ENCODE peak calls at places on chromosomes 11 and 22, in four cellular contexts. One of them, this sample, is unnamed.

GRCh38 chr11:130839950-130840666 is 76.2 kb downstream of the SNX19 start:
- DNase-seq in WERI-Rb-1: no peak
- DNase-seq in chondrocyte: no peak
- DNase-seq in colonic mucosa: no peak
- DNase-seq in this sample: peak; percentile 32

GRCh38 chr11:35893796-35894475 is 49.9 kb upstream of the LDLRAD3 start:
- DNase-seq in WERI-Rb-1: no peak
- DNase-seq in chondrocyte: no peak
- DNase-seq in colonic mucosa: peak; percentile 35
- DNase-seq in this sample: no peak

GRCh38 chr22:27719535-27720227 is 81.9 kb downstream of the MN1 start:
- DNase-seq in WERI-Rb-1: peak; percentile 51
- DNase-seq in chondrocyte: no peak
- DNase-seq in colonic mucosa: peak; percentile 29
- DNase-seq in this sample: peak; percentile 11

GRCh38 chr22:46777609-46777970 is 15.1 kb downstream of the TBC1D22A start:
- DNase-seq in WERI-Rb-1: no peak
- DNase-seq in chondrocyte: no peak
- DNase-seq in colonic mucosa: no peak
- DNase-seq in this sample: no peak

GRCh38 chr22:41862530-41863266 is 29.8 kb downstream of the SREBF2 start:
- DNase-seq in WERI-Rb-1: no peak
- DNase-seq in chondrocyte: no peak
- DNase-seq in colonic mucosa: no peak
- DNase-seq in this sample: no peak

GRCh38 chr22:22555596-22555995 is 3.5 kb downstream of the PRAME start:
- DNase-seq in WERI-Rb-1: no peak
- DNase-seq in chondrocyte: no peak
- DNase-seq in colonic mucosa: no peak
- DNase-seq in this sample: no peak

GRCh38 chr11:17812286-17813187 is 78.0 kb downstream of the KCNC1 start:
- DNase-seq in WERI-Rb-1: no peak
- DNase-seq in chondrocyte: no peak
- DNase-seq in colonic mucosa: peak; percentile 40
- DNase-seq in this sample: no peak

GRCh38 chr11:18243783-18244362 is 4.6 kb downstream of the SAA2 start:
- DNase-seq in WERI-Rb-1: peak; percentile 72
- DNase-seq in chondrocyte: no peak
- DNase-seq in colonic mucosa: peak; percentile 76
- DNase-seq in this sample: peak; percentile 67

GRCh38 chr11:109222730-109223129 is 199.3 kb upstream of the C11orf87 start:
- DNase-seq in WERI-Rb-1: no peak
- DNase-seq in chondrocyte: no peak
- DNase-seq in colonic mucosa: no peak
- DNase-seq in this sample: no peak

GRCh38 chr11:58618215-58618614 is 4.2 kb upstream of the CNTF start:
- DNase-seq in WERI-Rb-1: peak; percentile 11
- DNase-seq in chondrocyte: no peak
- DNase-seq in colonic mucosa: no peak
- DNase-seq in this sample: no peak
- TF ChIP-seq CTCF in WERI-Rb-1: peak; percentile 27
- TF ChIP-seq CTCF in chondrocyte: peak; percentile 29
- TF ChIP-seq CTCF in colonic mucosa: no peak
- TF ChIP-seq CTCF in this sample: peak; percentile 18

GRCh38 chr22:49699928-49700498 is 127.7 kb downstream of the BRD1 start:
- DNase-seq in WERI-Rb-1: no peak
- DNase-seq in chondrocyte: no peak
- DNase-seq in colonic mucosa: no peak
- DNase-seq in this sample: no peak

GRCh38 chr22:49702068-49702397 is 125.6 kb downstream of the BRD1 start:
- DNase-seq in WERI-Rb-1: no peak
- DNase-seq in chondrocyte: no peak
- DNase-seq in colonic mucosa: no peak
- DNase-seq in this sample: no peak

GRCh38 chr22:49699476-49699875 is 128.2 kb downstream of the BRD1 start:
- DNase-seq in WERI-Rb-1: no peak
- DNase-seq in chondrocyte: no peak
- DNase-seq in colonic mucosa: no peak
- DNase-seq in this sample: no peak

GRCh38 chr22:49703391-49703926 is 124.2 kb downstream of the BRD1 start:
- DNase-seq in WERI-Rb-1: no peak
- DNase-seq in chondrocyte: no peak
- DNase-seq in colonic mucosa: no peak
- DNase-seq in this sample: no peak

DNA sequence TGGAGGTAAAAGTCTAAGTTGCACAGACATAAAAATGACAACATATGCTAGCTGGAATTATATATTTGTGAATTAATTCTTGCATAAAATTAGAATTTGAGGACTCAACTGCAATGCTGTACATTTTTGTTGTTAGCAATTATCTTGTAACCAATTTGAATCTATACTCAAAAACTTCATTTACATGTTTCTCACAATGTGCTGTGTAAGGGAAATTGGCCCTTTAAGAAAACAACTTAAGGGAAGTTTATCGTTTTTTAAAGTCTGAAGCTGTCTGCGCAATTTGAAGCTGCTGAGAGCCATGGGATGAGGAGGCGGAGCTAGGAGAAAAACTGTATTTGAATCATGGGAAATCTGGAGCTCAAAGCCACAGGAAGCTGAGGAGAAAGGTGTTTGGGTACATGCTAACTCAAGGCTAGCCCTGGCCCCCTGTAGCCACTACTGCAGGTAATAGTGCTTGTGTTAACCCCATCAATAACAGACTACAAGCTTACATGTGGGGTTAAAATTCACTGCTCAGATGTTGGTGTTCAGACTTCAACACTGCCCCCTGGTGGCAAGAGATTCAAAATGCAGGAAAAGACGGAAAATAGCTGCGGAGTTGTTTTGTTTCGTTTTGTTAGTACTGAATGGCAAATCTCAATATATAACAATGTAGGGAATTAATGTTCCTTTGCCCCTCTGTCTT is 126.1 kb downstream of the BRD1 start:
- DNase-seq in WERI-Rb-1: no peak
- DNase-seq in chondrocyte: no peak
- DNase-seq in colonic mucosa: no peak
- DNase-seq in this sample: no peak
- TF ChIP-seq CTCF in WERI-Rb-1: peak; percentile 47
- TF ChIP-seq CTCF in chondrocyte: peak; percentile 69
- TF ChIP-seq CTCF in colonic mucosa: peak; percentile 36
- TF ChIP-seq CTCF in this sample: peak; percentile 46

GRCh38 chr11:119322921-119323531 is 6.1 kb upstream of the MCAM start:
- DNase-seq in WERI-Rb-1: no peak
- DNase-seq in chondrocyte: no peak
- DNase-seq in colonic mucosa: no peak
- DNase-seq in this sample: no peak

GRCh38 chr11:119323532-119324033 is 6.7 kb upstream of the MCAM start:
- DNase-seq in WERI-Rb-1: peak; percentile 90
- DNase-seq in chondrocyte: no peak
- DNase-seq in colonic mucosa: peak; percentile 84
- DNase-seq in this sample: peak; percentile 74

GRCh38 chr11:119320593-119321524 is 3.9 kb upstream of the MCAM start:
- DNase-seq in WERI-Rb-1: no peak
- DNase-seq in chondrocyte: no peak
- DNase-seq in colonic mucosa: peak; percentile 56
- DNase-seq in this sample: peak; percentile 36

GRCh38 chr11:119324124-119324665 is 7.3 kb upstream of the MCAM start:
- DNase-seq in WERI-Rb-1: no peak
- DNase-seq in chondrocyte: no peak
- DNase-seq in colonic mucosa: no peak
- DNase-seq in this sample: no peak

DNA sequence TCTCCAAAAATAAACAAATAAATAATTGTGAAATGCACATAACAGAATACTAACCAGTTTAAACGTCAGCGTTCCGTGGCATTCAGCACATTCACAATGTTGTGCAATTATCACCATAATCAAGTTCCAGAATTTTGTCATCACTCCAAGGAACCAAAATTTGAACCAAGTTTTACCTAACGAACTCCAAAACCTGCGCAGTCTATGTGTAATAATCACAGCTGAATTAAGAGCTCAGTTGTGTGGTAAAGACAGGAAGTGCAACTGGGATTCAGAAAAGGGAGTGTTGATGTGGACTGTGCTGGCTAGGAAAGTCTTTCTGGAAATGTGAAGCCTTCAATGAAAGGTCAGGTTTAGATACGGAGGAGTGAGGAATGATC is 5.4 kb upstream of the MCAM start:
- DNase-seq in WERI-Rb-1: no peak
- DNase-seq in chondrocyte: no peak
- DNase-seq in colonic mucosa: no peak
- DNase-seq in this sample: no peak
- TF ChIP-seq CTCF in WERI-Rb-1: no peak
- TF ChIP-seq CTCF in chondrocyte: no peak
- TF ChIP-seq CTCF in colonic mucosa: no peak
- TF ChIP-seq CTCF in this sample: peak; percentile 8

GRCh38 chr11:24619900-24620299 is 123.0 kb downstream of the LUZP2 start:
- DNase-seq in WERI-Rb-1: no peak
- DNase-seq in chondrocyte: no peak
- DNase-seq in colonic mucosa: no peak
- DNase-seq in this sample: no peak

GRCh38 chr11:24623121-24623520 is 126.3 kb downstream of the LUZP2 start:
- DNase-seq in WERI-Rb-1: no peak
- DNase-seq in chondrocyte: no peak
- DNase-seq in colonic mucosa: no peak
- DNase-seq in this sample: no peak

GRCh38 chr11:24622262-24622661 is 125.4 kb downstream of the LUZP2 start:
- DNase-seq in WERI-Rb-1: no peak
- DNase-seq in chondrocyte: no peak
- DNase-seq in colonic mucosa: no peak
- DNase-seq in this sample: no peak

GRCh38 chr11:24617856-24618255 is 121.0 kb downstream of the LUZP2 start:
- DNase-seq in WERI-Rb-1: no peak
- DNase-seq in chondrocyte: no peak
- DNase-seq in colonic mucosa: no peak
- DNase-seq in this sample: no peak
- TF ChIP-seq CTCF in WERI-Rb-1: no peak
- TF ChIP-seq CTCF in chondrocyte: peak; percentile 34
- TF ChIP-seq CTCF in colonic mucosa: no peak
- TF ChIP-seq CTCF in this sample: peak; percentile 37

GRCh38 chr11:85699957-85700741 is 14.2 kb upstream of the CCDC89 start:
- DNase-seq in WERI-Rb-1: no peak
- DNase-seq in chondrocyte: no peak
- DNase-seq in colonic mucosa: no peak
- DNase-seq in this sample: no peak

GRCh38 chr11:85697747-85698146 is 11.8 kb upstream of the CCDC89 start:
- DNase-seq in WERI-Rb-1: no peak
- DNase-seq in chondrocyte: no peak
- DNase-seq in colonic mucosa: no peak
- DNase-seq in this sample: no peak

GRCh38 chr11:85698195-85698594 is 12.2 kb upstream of the CCDC89 start:
- DNase-seq in WERI-Rb-1: no peak
- DNase-seq in chondrocyte: no peak
- DNase-seq in colonic mucosa: no peak
- DNase-seq in this sample: no peak

GRCh38 chr11:85694385-85694980 is 8.5 kb upstream of the CCDC89 start:
- DNase-seq in WERI-Rb-1: no peak
- DNase-seq in chondrocyte: no peak
- DNase-seq in colonic mucosa: no peak
- DNase-seq in this sample: peak; percentile 45
- TF ChIP-seq CTCF in WERI-Rb-1: peak; percentile 39
- TF ChIP-seq CTCF in chondrocyte: peak; percentile 89
- TF ChIP-seq CTCF in colonic mucosa: peak; percentile 34
- TF ChIP-seq CTCF in this sample: peak; percentile 57

GRCh38 chr22:43427296-43428004 is 15.6 kb downstream of the MPPED1 start:
- DNase-seq in WERI-Rb-1: peak; percentile 71
- DNase-seq in chondrocyte: peak; percentile 69
- DNase-seq in colonic mucosa: no peak
- DNase-seq in this sample: no peak
- TF ChIP-seq CTCF in WERI-Rb-1: peak; percentile 63
- TF ChIP-seq CTCF in chondrocyte: peak; percentile 17
- TF ChIP-seq CTCF in colonic mucosa: no peak
- TF ChIP-seq CTCF in this sample: no peak

GRCh38 chr11:69102732-69103615 is 52.8 kb upstream of the SMIM38 start:
- DNase-seq in WERI-Rb-1: peak; percentile 34
- DNase-seq in chondrocyte: no peak
- DNase-seq in colonic mucosa: no peak
- DNase-seq in this sample: no peak
- TF ChIP-seq CTCF in WERI-Rb-1: peak; percentile 50
- TF ChIP-seq CTCF in chondrocyte: peak; percentile 45
- TF ChIP-seq CTCF in colonic mucosa: no peak
- TF ChIP-seq CTCF in this sample: peak; percentile 27

GRCh38 chr22:37157516-37158289 is 8.0 kb upstream of the IL2RB start:
- DNase-seq in WERI-Rb-1: no peak
- DNase-seq in chondrocyte: no peak
- DNase-seq in colonic mucosa: no peak
- DNase-seq in this sample: no peak

GRCh38 chr22:37158963-37159290 is 9.2 kb upstream of the IL2RB start:
- DNase-seq in WERI-Rb-1: no peak
- DNase-seq in chondrocyte: no peak
- DNase-seq in colonic mucosa: no peak
- DNase-seq in this sample: no peak

GRCh38 chr22:37161442-37161841 is 11.7 kb upstream of the IL2RB start:
- DNase-seq in WERI-Rb-1: no peak
- DNase-seq in chondrocyte: peak; percentile 54
- DNase-seq in colonic mucosa: no peak
- DNase-seq in this sample: no peak

GRCh38 chr22:37162221-37163095 is 12.7 kb upstream of the IL2RB start:
- DNase-seq in WERI-Rb-1: no peak
- DNase-seq in chondrocyte: peak; percentile 52
- DNase-seq in colonic mucosa: no peak
- DNase-seq in this sample: no peak

DNA sequence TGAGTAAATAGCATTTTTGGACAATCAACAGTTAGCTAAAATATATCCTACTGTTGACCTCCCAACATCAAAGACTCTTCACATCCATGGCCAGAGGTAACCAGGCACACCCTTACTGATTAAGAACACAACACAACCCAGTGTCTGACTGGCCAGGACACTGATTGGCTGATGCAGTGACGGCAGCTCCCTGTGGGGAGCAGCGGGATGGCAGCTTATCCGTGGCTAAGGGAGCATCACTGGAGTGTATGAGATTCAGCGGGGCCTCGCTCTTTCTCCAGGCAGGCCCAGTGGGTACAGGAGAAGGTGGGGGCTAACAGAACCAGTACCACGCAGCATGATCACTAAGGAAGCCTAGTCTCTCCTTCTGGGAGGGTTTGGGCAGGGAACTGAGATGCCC is 10.3 kb upstream of the IL2RB start:
- DNase-seq in WERI-Rb-1: peak; percentile 25
- DNase-seq in chondrocyte: peak; percentile 43
- DNase-seq in colonic mucosa: no peak
- DNase-seq in this sample: no peak
- TF ChIP-seq CTCF in WERI-Rb-1: peak; percentile 43
- TF ChIP-seq CTCF in chondrocyte: no peak
- TF ChIP-seq CTCF in colonic mucosa: no peak
- TF ChIP-seq CTCF in this sample: no peak

This sample was measured in brain microvascular endothelial cell.